ENCODE peak calls at places on chromosomes 13 and 19, in seven cellular contexts. Z, K, D, T, A, N and B are unnamed samples.

GRCh38 chr19:38663957-38664502 is 16.6 kb downstream of the ACTN4 start:
- DNase-seq in Z (no peak), K (no peak), D (no peak), T (no peak), A (peak), N (no peak), B (no peak)

GRCh38 chr19:50500060-50500752 is 10.8 kb downstream of the JOSD2 start:
- DNase-seq in Z (no peak), K (no peak), D (peak), T (no peak), A (peak), N (no peak), B (no peak)

GRCh38 chr13:113443991-113444390 is 9.3 kb downstream of the ADPRHL1 start:
- DNase-seq in Z (no peak), K (no peak), D (no peak), T (no peak), A (no peak), N (no peak), B (no peak)

GRCh38 chr19:1734328-1734966 is 18.9 kb upstream of the ONECUT3 start:
- DNase-seq in Z (no peak), K (no peak), D (no peak), T (no peak), A (no peak), N (no peak), B (no peak)

GRCh38 chr13:24274452-24274971 is 34.9 kb upstream of the C1QTNF9 start:
- DNase-seq in Z (no peak), K (peak), D (no peak), T (no peak), A (no peak), N (peak), B (no peak)

GRCh38 chr19:29714371-29714952 is 599 bp downstream of the C19orf12 start:
- DNase-seq in Z (no peak), K (no peak), D (peak), T (no peak), A (peak), N (no peak), B (peak)

GRCh38 chr19:33524024-33524664 is 2.6 kb upstream of the PEPD start:
- DNase-seq in Z (no peak), K (no peak), D (no peak), T (no peak), A (no peak), N (no peak), B (no peak)

GRCh38 chr19:29665215-29665825 is at the start of gene PLEKHF1:
- DNase-seq in Z (peak), K (peak), D (peak), T (peak), A (peak), N (peak), B (peak)

GRCh38 chr19:46487802-46488445 is 7.7 kb downstream of the PNMA8B start:
- DNase-seq in Z (peak), K (peak), D (peak), T (peak), A (peak), N (peak), B (peak)

GRCh38 chr19:13001502-13002388 is 6.5 kb downstream of the NFIX start:
- DNase-seq in Z (no peak), K (no peak), D (no peak), T (no peak), A (no peak), N (no peak), B (no peak)

GRCh38 chr13:29472317-29472961 is 123.0 kb downstream of the SLC7A1 start:
- DNase-seq in Z (no peak), K (peak), D (no peak), T (no peak), A (peak), N (peak), B (no peak)

GRCh38 chr13:105814219-105814901 is 721.1 kb downstream of the EFNB2 start:
- DNase-seq in Z (no peak), K (no peak), D (peak), T (no peak), A (no peak), N (no peak), B (no peak)

GRCh38 chr19:12611361-12611699 is 610 bp downstream of the ZNF791 start:
- DNase-seq in Z (peak), K (no peak), D (peak), T (peak), A (no peak), N (no peak), B (no peak)

GRCh38 chr19:3551808-3552095 is 5.6 kb downstream of the MFSD12 start:
- DNase-seq in Z (no peak), K (no peak), D (no peak), T (no peak), A (no peak), N (no peak), B (no peak)

GRCh38 chr19:31448221-31448657 is 99.0 kb upstream of the TSHZ3 start:
- DNase-seq in Z (peak), K (no peak), D (no peak), T (peak), A (no peak), N (no peak), B (no peak)

GRCh38 chr19:44912854-44913253 is 1.6 kb upstream of the APOC1 start:
- DNase-seq in Z (no peak), K (no peak), D (no peak), T (no peak), A (peak), N (no peak), B (no peak)

GRCh38 chr19:20664917-20665781 is 3.8 kb upstream of the ZNF626 start:
- DNase-seq in Z (peak), K (no peak), D (no peak), T (no peak), A (no peak), N (no peak), B (no peak)

GRCh38 chr13:113474179-113474578 is 16.3 kb downstream of the DCUN1D2 start:
- DNase-seq in Z (no peak), K (no peak), D (no peak), T (peak), A (no peak), N (no peak), B (no peak)

GRCh38 chr13:35882722-35883497 is 248.3 kb downstream of the DCLK1 start:
- DNase-seq in Z (no peak), K (no peak), D (no peak), T (no peak), A (no peak), N (no peak), B (no peak)

GRCh38 chr19:35736913-35737886 is 5.1 kb downstream of the IGFLR1 start:
- DNase-seq in Z (no peak), K (peak), D (no peak), T (no peak), A (peak), N (peak), B (no peak)

GRCh38 chr13:23384111-23384510 is 49.4 kb downstream of the SACS start:
- DNase-seq in Z (no peak), K (no peak), D (no peak), T (no peak), A (no peak), N (no peak), B (no peak)

GRCh38 chr19:1259206-1259872 is 9.8 kb upstream of the CIRBP start:
- DNase-seq in Z (no peak), K (no peak), D (no peak), T (peak), A (peak), N (peak), B (peak)

GRCh38 chr13:19818223-19818842 is 35.6 kb upstream of the PSPC1 start:
- DNase-seq in Z (no peak), K (no peak), D (no peak), T (peak), A (peak), N (peak), B (no peak)

GRCh38 chr13:21055511-21056045 is 5.8 kb downstream of the LATS2 start:
- DNase-seq in Z (no peak), K (no peak), D (no peak), T (peak), A (no peak), N (no peak), B (no peak)

GRCh38 chr19:34193876-34194275 is 21.6 kb downstream of the LSM14A start:
- DNase-seq in Z (no peak), K (no peak), D (no peak), T (no peak), A (no peak), N (no peak), B (no peak)

GRCh38 chr13:64782459-64782858 is 2447.7 kb downstream of the PCDH9 start:
- DNase-seq in Z (no peak), K (no peak), D (no peak), T (no peak), A (no peak), N (no peak), B (no peak)

GRCh38 chr13:43662976-43663375 is 123.8 kb downstream of the ENOX1 start:
- DNase-seq in Z (no peak), K (no peak), D (no peak), T (no peak), A (no peak), N (no peak), B (no peak)